ENCODE peak calls at places on chromosomes 16 and 17, in seven cellular contexts. U, H, A, F, S, M and O are unnamed samples.

GRCh38 chr17:1068356-1068755 is 71.4 kb downstream of the TIMM22 start:
- DNase-seq in S (no peak), F (no peak), U (no peak), A (no peak), M (no peak), H (no peak), O (no peak)

GRCh38 chr17:7548585-7549400 is at the start of gene TNFSF12:
- DNase-seq in S (peak), F (peak), A (peak), H (peak), U (peak), M (peak), O (peak)

GRCh38 chr16:51813609-51814008 is 662.5 kb upstream of the SALL1 start:
- DNase-seq in U (no peak), H (no peak), M (no peak), A (no peak), S (no peak), F (no peak), O (no peak)

GRCh38 chr17:78226055-78226751 is 5.2 kb upstream of the TMEM235 start:
- DNase-seq in M (no peak), S (no peak), H (no peak), U (no peak), F (no peak), A (no peak), O (no peak)

GRCh38 chr16:70576431-70577255 is 53.0 kb downstream of the SF3B3 start:
- DNase-seq in A (no peak), U (no peak), S (no peak), M (no peak), F (no peak), H (no peak), O (no peak)

GRCh38 chr17:40340880-40341807 is 23.4 kb downstream of the GJD3 start:
- DNase-seq in S (peak), M (peak), H (peak), A (peak), U (peak), F (peak), O (no peak)

GRCh38 chr16:81932668-81933067 is 78.6 kb downstream of the SDR42E1 start:
- DNase-seq in F (no peak), A (no peak), H (no peak), S (no peak), M (no peak), U (no peak), O (no peak)

GRCh38 chr16:68227850-68228553 is 7.9 kb downstream of the ESRP2 start:
- DNase-seq in S (no peak), U (no peak), A (no peak), H (no peak), M (no peak), F (no peak), O (no peak)

GRCh38 chr17:36885761-36886365 is 51.4 kb upstream of the LHX1 start:
- DNase-seq in F (no peak), M (no peak), S (no peak), H (no peak), A (no peak), U (no peak), O (no peak)

GRCh38 chr16:7233963-7234362 is 98.7 kb upstream of the RBFOX1 start:
- DNase-seq in F (no peak), U (no peak), S (no peak), A (no peak), H (no peak), M (no peak), O (no peak)

GRCh38 chr16:82092711-82093110 is 57.7 kb downstream of the HSD17B2 start:
- DNase-seq in F (no peak), S (no peak), H (no peak), M (no peak), A (no peak), U (no peak), O (no peak)

GRCh38 chr16:53913082-53913870 is 209.3 kb downstream of the FTO start:
- DNase-seq in H (peak), A (no peak), F (no peak), U (peak), M (no peak), S (no peak), O (peak)

GRCh38 chr16:17396762-17397498 is 73.8 kb downstream of the XYLT1 start:
- DNase-seq in A (no peak), H (peak), M (no peak), U (peak), F (no peak), S (no peak), O (no peak)

GRCh38 chr16:66315210-66315825 is 51.2 kb upstream of the CDH5 start:
- DNase-seq in U (peak), F (peak), H (peak), M (no peak), S (peak), A (peak), O (peak)

GRCh38 chr17:74201250-74201649 is 2.2 kb upstream of the RPL38 start:
- DNase-seq in S (no peak), H (peak), A (no peak), F (no peak), M (no peak), U (no peak), O (no peak)

GRCh38 chr17:35074711-35075707 is 11.5 kb upstream of the RFFL start:
- DNase-seq in A (no peak), U (no peak), H (no peak), S (no peak), M (no peak), F (no peak), O (peak)

GRCh38 chr16:11233727-11234376 is 22.2 kb downstream of the SOCS1 start:
- DNase-seq in F (peak), A (no peak), S (no peak), H (no peak), M (no peak), U (no peak), O (no peak)

GRCh38 chr16:57810197-57811024 is 8.1 kb upstream of the KIFC3 start:
- DNase-seq in S (peak), U (peak), H (peak), F (peak), M (no peak), A (peak), O (no peak)

GRCh38 chr17:65496801-65497200 is 64.6 kb downstream of the AXIN2 start:
- DNase-seq in A (no peak), F (no peak), M (no peak), S (no peak), H (no peak), U (no peak), O (no peak)

GRCh38 chr17:67879662-67880061 is 54.4 kb downstream of the BPTF start:
- DNase-seq in M (no peak), H (no peak), U (no peak), S (no peak), F (no peak), A (no peak), O (no peak)

GRCh38 chr17:68381076-68381900 is 76.0 kb downstream of the WIPI1 start:
- DNase-seq in F (no peak), A (no peak), S (no peak), H (peak), U (no peak), M (no peak), O (no peak)